ENCODE peak calls at places on chromosomes 11 and 22, in seven cellular contexts. D, P, O, U, V, M and E are unnamed samples.

GRCh38 chr22:43000441-43001175 is 14.3 kb downstream of the PACSIN2 start:
- DNase-seq in D (no peak), P (no peak), O (peak; percentile 77), U (no peak), V (no peak), M (no peak), E (no peak)

GRCh38 chr11:3137486-3138177 is 27.5 kb downstream of the OSBPL5 start:
- DNase-seq in D (peak; percentile 50), P (no peak), O (no peak), U (no peak), V (no peak), M (no peak), E (no peak)

GRCh38 chr22:48960981-48961655 is 866.6 kb downstream of the BRD1 start:
- DNase-seq in D (peak; percentile 22), P (no peak), O (no peak), U (no peak), V (no peak), M (no peak), E (no peak)

GRCh38 chr11:57566035-57566504 is 1.4 kb downstream of the UBE2L6 start:
- DNase-seq in D (no peak), P (no peak), O (peak; percentile 76), U (no peak), V (no peak), M (peak; percentile 20), E (no peak)

GRCh38 chr11:114059984-114060401 is 482 bp downstream of the ZBTB16 start:
- DNase-seq in D (no peak), P (peak; percentile 55), O (no peak), U (no peak), V (no peak), M (no peak), E (no peak)

GRCh38 chr11:120698918-120699317 is 187.4 kb downstream of the GRIK4 start:
- DNase-seq in D (no peak), P (no peak), O (no peak), U (no peak), V (no peak), M (no peak), E (no peak)

GRCh38 chr11:104333977-104334376 is 170.0 kb upstream of the PDGFD start:
- DNase-seq in D (no peak), P (peak; percentile 66), O (peak; percentile 48), U (no peak), V (no peak), M (no peak), E (no peak)

GRCh38 chr11:111428113-111428876 is 49.2 kb upstream of the POU2AF1 start:
- DNase-seq in D (no peak), P (no peak), O (no peak), U (no peak), V (no peak), M (no peak), E (no peak)

GRCh38 chr22:30948930-30949342 is 19.6 kb downstream of the MORC2 start:
- DNase-seq in D (no peak), P (no peak), O (no peak), U (no peak), V (no peak), M (no peak), E (no peak)

GRCh38 chr22:40420341-40421081 is 50.1 kb downstream of the SGSM3 start:
- DNase-seq in D (no peak), P (no peak), O (no peak), U (no peak), V (no peak), M (no peak), E (no peak)

GRCh38 chr11:77726524-77726923 is 88.9 kb upstream of the CLNS1A start:
- DNase-seq in D (no peak), P (no peak), O (peak; percentile 42), U (no peak), V (no peak), M (no peak), E (no peak)

GRCh38 chr11:2883717-2884423 is 1.7 kb downstream of the CDKN1C start:
- DNase-seq in D (no peak), P (peak; percentile 43), O (no peak), U (no peak), V (no peak), M (no peak), E (no peak)

GRCh38 chr11:115530752-115531151 is 26.5 kb upstream of the CADM1 start:
- DNase-seq in D (no peak), P (no peak), O (peak; percentile 35), U (no peak), V (peak; percentile 1), M (no peak), E (no peak)

GRCh38 chr11:63847363-63847762 is 8.5 kb downstream of the MARK2 start:
- DNase-seq in D (peak; percentile 19), P (peak; percentile 76), O (no peak), U (no peak), V (no peak), M (no peak), E (no peak)

GRCh38 chr22:38454361-38455062 is 487 bp downstream of the KCNJ4 start:
- DNase-seq in D (no peak), P (no peak), O (peak; percentile 68), U (no peak), V (no peak), M (no peak), E (no peak)

GRCh38 chr11:65454311-65454695 is 31.7 kb downstream of the NEAT1 start:
- DNase-seq in D (peak; percentile 34), P (no peak), O (no peak), U (no peak), V (no peak), M (peak; percentile 37), E (no peak)

GRCh38 chr11:65459552-65459951 is 37.0 kb downstream of the NEAT1 start:
- DNase-seq in D (peak; percentile 35), P (no peak), O (peak; percentile 70), U (no peak), V (no peak), M (no peak), E (no peak)

GRCh38 chr11:65456418-65456817 is 33.8 kb downstream of the NEAT1 start:
- DNase-seq in D (no peak), P (no peak), O (no peak), U (no peak), V (no peak), M (no peak), E (peak; percentile 67)

GRCh38 chr11:65452806-65453490 is 30.4 kb downstream of the NEAT1 start:
- DNase-seq in D (peak; percentile 35), P (no peak), O (no peak), U (no peak), V (no peak), M (peak; percentile 60), E (peak; percentile 78)

GRCh38 chr11:65454696-65455456 is 32.3 kb downstream of the NEAT1 start:
- DNase-seq in D (peak; percentile 92), P (peak; percentile 92), O (peak; percentile 96), U (peak; percentile 51), V (peak; percentile 91), M (peak; percentile 72), E (peak; percentile 56)
- H3K4me3 ChIP-seq in D (peak overlapping the region; percentile 52), P (peak overlapping the region; percentile 41), O (peak overlapping the region; percentile 96), U (peak overlapping the region; percentile 87), V (peak overlapping the region; percentile 66), M (peak overlapping the region; percentile 62), E (peak overlapping the region; percentile 45)

DNA sequence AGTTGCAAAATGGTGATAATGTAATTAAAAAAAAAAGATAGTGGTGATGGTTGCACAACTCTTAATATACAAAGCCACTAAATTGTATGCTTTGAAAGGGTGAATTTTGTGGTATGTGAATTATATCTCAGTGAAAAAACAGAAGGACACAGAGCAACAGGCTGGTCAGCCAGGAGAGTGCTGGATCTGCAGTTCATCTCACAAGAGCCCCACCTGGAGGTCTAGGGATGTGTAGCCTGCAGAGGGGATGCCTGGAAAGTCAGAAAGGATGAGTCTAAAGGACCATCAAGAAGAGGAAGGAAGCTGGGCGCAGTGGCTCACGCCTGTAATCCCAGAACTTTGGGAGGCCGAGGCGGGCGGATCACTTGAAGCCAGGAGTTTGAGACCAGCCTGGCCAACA is 9.0 kb downstream of the POLR3H start:
- DNase-seq in D (no peak), P (peak; percentile 46), O (no peak), U (no peak), V (peak; percentile 46), M (no peak), E (no peak)
- TF ChIP-seq CTCF in D (no peak), P (peak; percentile 58), O (no peak), U (no peak), V (no peak), M (peak; percentile 60), E (peak; percentile 42)

GRCh38 chr11:86194998-86195397 is 49.6 kb upstream of the EED start:
- DNase-seq in D (no peak), P (no peak), O (no peak), U (no peak), V (no peak), M (no peak), E (no peak)

GRCh38 chr11:86196291-86196690 is 48.3 kb upstream of the EED start:
- DNase-seq in D (no peak), P (peak; percentile 20), O (no peak), U (no peak), V (no peak), M (no peak), E (no peak)

GRCh38 chr11:86192858-86193257 is 51.7 kb upstream of the EED start:
- DNase-seq in D (no peak), P (no peak), O (no peak), U (no peak), V (no peak), M (no peak), E (no peak)

GRCh38 chr11:86191874-86192273 is 52.7 kb upstream of the EED start:
- DNase-seq in D (no peak), P (no peak), O (no peak), U (no peak), V (no peak), M (no peak), E (no peak)

DNA sequence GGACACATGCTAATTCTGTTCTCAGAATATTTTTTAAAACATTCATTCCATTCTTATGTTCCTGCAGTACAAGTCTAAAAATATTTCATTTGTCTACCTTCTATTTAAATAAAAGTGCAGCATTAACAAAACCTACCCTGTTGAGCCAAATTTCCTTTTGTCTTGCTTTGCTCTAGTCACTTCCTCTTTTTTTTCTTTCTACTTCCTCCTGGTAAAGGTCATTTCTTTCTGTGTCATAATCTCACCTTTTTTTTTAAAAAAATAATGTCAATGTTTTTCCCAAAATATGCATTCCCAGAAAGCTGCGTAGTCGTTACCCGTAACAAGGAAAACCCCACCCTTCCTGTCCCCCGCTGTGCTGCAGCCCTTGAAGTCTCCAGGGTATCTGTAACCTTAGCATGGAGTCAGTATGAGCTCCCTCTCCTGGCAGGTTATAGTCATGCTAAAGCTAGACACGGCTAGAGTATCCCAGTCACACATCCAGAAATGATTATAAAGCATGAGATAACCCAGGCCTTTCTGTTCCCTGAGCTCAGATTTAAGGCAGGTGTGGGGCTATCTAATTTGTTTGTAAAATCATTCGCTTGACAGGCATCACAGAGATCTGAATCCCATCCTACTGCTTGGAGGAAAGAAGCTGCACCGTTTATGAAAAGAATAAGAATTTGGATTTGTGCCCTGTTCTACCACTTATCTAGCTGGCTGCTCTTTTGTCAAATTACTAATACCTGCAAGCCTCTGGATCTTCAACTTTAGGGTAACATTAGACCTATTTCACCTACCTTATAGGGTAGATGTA is 51.1 kb upstream of the EED start:
- DNase-seq in D (peak; percentile 59), P (peak; percentile 84), O (peak; percentile 85), U (peak; percentile 26), V (peak; percentile 87), M (peak; percentile 88), E (no peak)
- H3K4me3 ChIP-seq in D (peak overlapping the region; percentile 28), P (no peak overlapping the region), O (peak overlapping the region; percentile 59), U (peak overlapping the region; percentile 54), V (peak overlapping the region; percentile 29), M (peak overlapping the region; percentile 33), E (no peak overlapping the region)

DNA sequence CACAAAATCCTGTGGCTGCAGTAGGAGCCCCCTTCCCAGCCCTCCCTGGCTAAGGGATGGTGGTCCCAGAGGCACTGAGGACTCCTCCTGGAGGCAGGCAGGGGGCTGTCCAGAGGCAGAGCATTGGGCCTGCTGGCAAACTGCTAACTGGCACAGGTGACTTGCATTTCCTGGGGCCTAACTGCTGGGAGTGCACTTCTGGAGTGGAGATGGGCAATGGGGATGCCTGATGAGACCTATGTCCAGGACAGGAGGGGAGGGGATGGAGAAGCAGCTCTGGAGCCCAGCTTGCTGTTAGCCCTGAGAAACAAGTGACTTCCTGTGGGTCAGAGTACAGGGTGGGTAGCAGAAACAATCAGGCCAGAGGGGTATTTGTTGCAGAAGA is 253.1 kb downstream of the ST3GAL4 start:
- DNase-seq in D (no peak), P (no peak), O (no peak), U (no peak), V (no peak), M (no peak), E (no peak)
- TF ChIP-seq CTCF in D (no peak), P (no peak), O (no peak), U (no peak), V (no peak), M (no peak), E (no peak)